ENCODE peak calls at places on chromosomes 3 and 15, in seven cellular contexts. X is breast epithelium, B is HCT116, W is transverse colon, Q is sigmoid colon, Z is esophagus muscularis mucosa, L is stomach. H is an unnamed sample.

GRCh38 chr3:113660901-113661300 is 35.5 kb downstream of the USF3 start:
- DNase-seq in L (no peak), B (no peak), Z (no peak), W (no peak), X (no peak), Q (peak), H (no peak)

GRCh38 chr3:123152656-123153055 is 49.1 kb upstream of the SEC22A start:
- DNase-seq in X (no peak), B (no peak), L (no peak), W (no peak), Q (no peak), Z (no peak), H (no peak)

GRCh38 chr3:149936812-149937230 is 33.9 kb downstream of the PFN2 start:
- DNase-seq in Z (no peak), X (no peak), Q (no peak), L (peak), W (peak), B (peak), H (no peak)

GRCh38 chr3:169668081-169668956 is 4.8 kb upstream of the MECOM start:
- DNase-seq in Q (no peak), Z (no peak), W (peak), X (no peak), B (no peak), L (peak), H (peak)

GRCh38 chr15:97870771-97871170 is 89.7 kb upstream of the ARRDC4 start:
- DNase-seq in Q (no peak), B (no peak), L (no peak), Z (no peak), X (no peak), W (no peak), H (no peak)

GRCh38 chr15:88900309-88900981 is 5.1 kb upstream of the HAPLN3 start:
- DNase-seq in L (no peak), Q (no peak), Z (no peak), W (no peak), X (no peak), B (no peak), H (no peak)

GRCh38 chr3:59606638-59607262 is 556.9 kb upstream of the CFAP20DC start:
- DNase-seq in B (no peak), L (no peak), Q (no peak), W (no peak), Z (no peak), X (no peak), H (no peak)

GRCh38 chr3:186506846-186507245 is 37.3 kb downstream of the CRYGS start:
- DNase-seq in Z (no peak), W (no peak), B (no peak), X (no peak), Q (no peak), L (no peak), H (no peak)

GRCh38 chr15:95024388-95024787 is 793.0 kb downstream of the MCTP2 start:
- DNase-seq in X (no peak), L (no peak), Z (no peak), W (no peak), B (peak), Q (no peak), H (no peak)
- TF ChIP-seq CTCF in X (no peak), L (no peak), Z (peak), W (no peak), B (peak), Q (no peak), H (peak)

DNA sequence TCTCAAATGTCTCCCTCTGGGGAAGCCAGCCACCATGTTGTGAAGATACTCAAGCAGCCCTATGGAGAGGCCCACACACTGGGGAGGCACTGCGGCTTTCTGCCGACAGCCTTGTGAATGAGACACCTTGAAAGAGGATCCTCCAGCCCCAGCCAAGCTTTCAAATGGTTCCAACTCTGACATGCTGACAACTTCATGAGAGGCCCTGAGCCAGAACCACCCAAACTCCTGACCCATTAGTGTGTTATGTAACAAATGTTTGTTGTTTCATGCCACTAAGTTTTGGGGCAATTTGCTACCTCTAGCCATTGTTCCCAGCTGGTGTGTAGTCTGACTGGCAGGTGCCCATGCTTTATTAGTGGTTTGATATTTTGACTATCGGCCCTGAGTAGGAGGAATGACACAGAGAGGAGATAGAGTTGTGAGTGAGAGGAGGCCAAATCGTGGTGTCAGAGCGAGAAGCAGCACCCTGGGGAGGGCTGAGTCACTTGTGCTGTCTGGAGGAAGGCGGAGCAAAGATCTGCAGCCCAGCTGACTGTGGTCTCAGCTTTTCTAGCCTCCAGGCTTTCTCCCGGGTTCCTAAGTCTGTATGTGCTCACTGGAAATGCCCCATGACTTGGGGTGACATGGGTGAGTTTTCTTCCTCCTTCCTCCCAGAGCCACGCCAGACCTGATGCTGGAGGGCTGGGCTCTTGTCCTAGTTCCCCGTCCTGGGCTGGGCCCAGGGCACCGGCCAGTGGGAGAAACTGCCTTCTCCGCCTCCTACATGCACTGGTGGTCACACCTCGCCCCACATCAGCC is 56.8 kb upstream of the BLM start:
- DNase-seq in W (peak), X (peak), L (peak), Z (no peak), Q (peak), B (no peak), H (peak)
- TF ChIP-seq POLR2AphosphoS5 in W (no peak), X (peak), L (no peak), Z (peak), Q (no peak), B (no peak), H (peak)

DNA sequence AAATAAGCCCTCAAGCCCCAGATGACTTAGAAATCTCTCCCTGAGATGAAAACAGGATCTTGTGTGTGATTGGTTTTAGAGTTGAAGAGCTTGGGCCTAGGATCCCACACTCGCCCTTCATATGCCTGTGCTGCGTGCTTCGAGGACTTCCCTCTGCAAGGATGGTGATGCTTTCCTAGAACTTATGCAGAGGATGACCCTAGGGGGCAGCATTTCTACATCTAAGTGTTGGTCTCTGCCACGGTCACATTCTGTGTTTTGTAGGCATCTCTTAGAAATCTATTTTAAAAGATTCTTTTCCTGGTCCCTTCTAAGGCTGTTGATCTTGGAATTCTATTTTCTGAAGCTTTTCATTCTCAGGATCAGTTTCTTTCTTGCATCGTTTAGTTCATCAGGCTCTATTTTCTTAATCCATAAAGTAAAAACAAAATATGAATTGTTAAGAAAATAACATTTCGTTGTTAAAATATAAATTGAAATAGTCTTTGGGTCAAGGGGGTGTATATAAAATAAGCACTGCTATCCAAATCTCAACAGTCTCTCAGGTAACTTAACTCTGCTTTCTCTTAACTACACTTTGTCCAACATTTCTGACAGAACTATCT is 45.7 kb downstream of the WDR76 start:
- DNase-seq in X (no peak), W (peak), Z (no peak), L (no peak), B (peak), Q (no peak), H (no peak)
- TF ChIP-seq CTCF in X (no peak), W (peak), Z (peak), L (no peak), B (peak), Q (no peak), H (peak)

GRCh38 chr3:172868565-172869172 is 118.1 kb downstream of the ECT2 start:
- DNase-seq in X (no peak), W (no peak), Q (no peak), Z (no peak), B (no peak), L (no peak), H (no peak)

GRCh38 chr3:172869797-172870518 is 119.4 kb downstream of the ECT2 start:
- DNase-seq in X (no peak), B (no peak), Z (no peak), L (no peak), W (no peak), Q (no peak), H (no peak)

DNA sequence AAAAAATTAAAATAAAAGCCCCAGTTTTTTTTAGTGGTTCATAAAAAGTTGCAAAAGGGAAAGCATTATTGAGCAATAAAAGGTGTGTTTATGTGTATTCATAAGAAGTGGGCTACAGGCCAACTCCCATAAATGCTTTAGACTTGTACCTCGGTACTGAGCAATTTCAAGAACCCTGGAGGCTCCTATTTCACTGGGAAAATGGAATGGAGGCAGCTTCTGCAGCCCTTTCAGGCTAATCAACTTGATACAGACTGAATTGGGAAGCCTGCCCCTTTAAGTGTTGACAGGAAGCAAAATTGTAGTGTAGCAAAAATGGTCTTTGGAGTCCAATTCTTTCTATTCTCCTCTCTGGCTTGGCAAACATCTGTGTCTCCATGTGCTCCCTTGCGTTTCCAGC is 118.8 kb downstream of the ECT2 start:
- DNase-seq in Z (no peak), L (no peak), W (peak), B (no peak), X (no peak), Q (no peak), H (no peak)
- TF ChIP-seq POLR2AphosphoS5 in Z (no peak), L (no peak), W (no peak), B (no peak), X (no peak), Q (no peak), H (no peak)

DNA sequence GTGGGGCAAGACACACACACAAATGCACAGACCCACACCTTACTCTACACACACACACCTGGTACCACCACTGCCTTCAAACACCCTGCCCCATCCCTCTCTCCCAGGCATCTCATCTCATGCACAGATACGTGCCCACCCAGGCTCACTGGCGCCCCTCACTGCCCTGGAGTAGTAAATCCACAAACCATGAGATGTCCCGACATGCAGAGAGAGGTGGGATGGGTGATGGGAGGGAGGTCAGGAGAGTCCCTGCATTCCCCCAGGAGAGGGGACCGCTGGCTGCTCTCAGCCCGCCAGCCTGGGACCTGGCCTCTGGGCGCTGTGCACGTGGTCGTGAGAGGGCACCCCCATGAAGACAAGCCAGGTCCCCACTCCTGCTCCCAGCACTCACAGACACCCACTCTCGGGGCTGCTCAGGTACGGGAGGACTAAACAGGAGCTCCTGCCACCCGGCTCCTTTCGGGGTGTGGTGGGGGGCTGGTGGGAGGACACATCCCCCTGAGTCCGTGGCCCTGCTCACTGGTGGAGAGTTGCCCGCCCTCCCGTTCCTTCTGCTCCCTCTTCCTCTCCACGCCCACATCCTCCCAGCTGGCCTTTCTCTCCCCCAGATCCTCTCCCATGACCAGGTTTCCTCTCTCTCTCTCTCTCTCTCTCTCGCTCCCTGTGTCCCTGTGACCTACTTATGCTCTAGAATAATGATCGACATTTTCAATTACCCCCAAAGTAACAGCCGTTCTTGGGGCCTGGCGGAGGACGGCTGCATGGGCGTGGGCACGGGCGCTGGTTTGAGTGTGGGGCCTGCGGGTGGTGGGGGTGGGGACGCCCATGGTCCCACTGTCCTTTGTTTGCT is 18.8 kb upstream of the CSPG4 start:
- DNase-seq in W (no peak), Q (peak), B (no peak), Z (no peak), L (no peak), X (no peak), H (peak)
- TF ChIP-seq CTCF in W (no peak), Q (no peak), B (no peak), Z (no peak), L (no peak), X (no peak), H (no peak)

GRCh38 chr3:148233403-148233802 is 464.3 kb upstream of the AGTR1 start:
- DNase-seq in X (no peak), Q (no peak), L (no peak), B (no peak), W (no peak), Z (no peak), H (no peak)
- TF ChIP-seq POLR2AphosphoS5 in X (no peak), Q (no peak), L (no peak), B (no peak), W (no peak), Z (no peak), H (no peak)

DNA sequence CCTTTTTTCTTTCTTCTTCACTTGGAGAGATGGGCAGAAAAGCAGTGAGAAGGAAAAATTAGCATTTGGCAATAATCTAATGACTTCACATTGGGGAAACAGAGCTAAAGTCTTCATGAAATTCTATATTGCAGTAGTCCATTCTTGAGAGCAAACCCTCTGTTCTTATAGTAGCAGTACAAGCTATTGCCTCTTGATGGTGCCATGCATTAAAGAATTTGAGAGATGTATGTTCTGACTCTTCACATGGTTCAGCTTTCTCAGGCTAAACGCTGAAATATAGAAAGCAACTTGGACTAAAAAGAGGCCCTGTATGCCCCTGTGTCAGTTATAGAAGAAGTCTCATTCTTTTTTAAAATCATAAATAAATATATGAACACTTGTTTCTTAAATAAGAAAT is 36.0 kb downstream of the PHLDB2 start:
- DNase-seq in B (peak), X (no peak), Z (no peak), W (no peak), L (no peak), Q (no peak), H (no peak)
- TF ChIP-seq CTCF in B (peak), X (no peak), Z (no peak), W (no peak), L (no peak), Q (no peak), H (no peak)